ENCODE peak calls at places on chromosomes 1 and 21, in seven cellular contexts. One of them, this sample, is unnamed.

GRCh38 chr1:230985711-230986110 is 6.8 kb downstream of the ARV1 start:
- DNase-seq in psoas muscle: no peak
- DNase-seq in fibroblast of the aortic adventitia: no peak
- DNase-seq in GM12865: no peak
- DNase-seq in naive thymus-derived CD4-positive, alpha-beta T cell: no peak
- DNase-seq in ovary: no peak
- DNase-seq in adipocyte: no peak
- DNase-seq in this sample: no peak

GRCh38 chr1:117336087-117336817 is 31.0 kb upstream of the MAN1A2 start:
- DNase-seq in psoas muscle: no peak
- DNase-seq in fibroblast of the aortic adventitia: no peak
- DNase-seq in GM12865: no peak
- DNase-seq in naive thymus-derived CD4-positive, alpha-beta T cell: no peak
- DNase-seq in ovary: no peak
- DNase-seq in adipocyte: no peak
- DNase-seq in this sample: no peak

GRCh38 chr1:229224308-229224707 is 46.6 kb upstream of the RAB4A start:
- DNase-seq in psoas muscle: no peak
- DNase-seq in fibroblast of the aortic adventitia: peak; percentile 62
- DNase-seq in GM12865: no peak
- DNase-seq in naive thymus-derived CD4-positive, alpha-beta T cell: no peak
- DNase-seq in ovary: no peak
- DNase-seq in adipocyte: peak; percentile 25
- DNase-seq in this sample: no peak

GRCh38 chr21:34989337-34990151 is 59.6 kb downstream of the RUNX1 start:
- DNase-seq in psoas muscle: no peak
- DNase-seq in fibroblast of the aortic adventitia: peak; percentile 56
- DNase-seq in GM12865: peak; percentile 32
- DNase-seq in naive thymus-derived CD4-positive, alpha-beta T cell: no peak
- DNase-seq in ovary: no peak
- DNase-seq in adipocyte: peak; percentile 59
- DNase-seq in this sample: no peak

GRCh38 chr1:14634497-14634896 is 36.0 kb downstream of the KAZN start:
- DNase-seq in psoas muscle: no peak
- DNase-seq in fibroblast of the aortic adventitia: no peak
- DNase-seq in GM12865: no peak
- DNase-seq in naive thymus-derived CD4-positive, alpha-beta T cell: no peak
- DNase-seq in ovary: no peak
- DNase-seq in adipocyte: no peak
- DNase-seq in this sample: no peak

GRCh38 chr1:17759114-17759513 is 4.0 kb downstream of the ACTL8 start:
- DNase-seq in psoas muscle: no peak
- DNase-seq in fibroblast of the aortic adventitia: no peak
- DNase-seq in GM12865: peak; percentile 37
- DNase-seq in naive thymus-derived CD4-positive, alpha-beta T cell: no peak
- DNase-seq in ovary: no peak
- DNase-seq in adipocyte: no peak
- DNase-seq in this sample: no peak

GRCh38 chr1:245356891-245357585 is 202.3 kb downstream of the KIF26B start:
- DNase-seq in psoas muscle: no peak
- DNase-seq in fibroblast of the aortic adventitia: no peak
- DNase-seq in GM12865: no peak
- DNase-seq in naive thymus-derived CD4-positive, alpha-beta T cell: no peak
- DNase-seq in ovary: no peak
- DNase-seq in adipocyte: no peak
- DNase-seq in this sample: no peak

GRCh38 chr1:3587133-3587733 is 24.1 kb downstream of the MEGF6 start:
- DNase-seq in psoas muscle: no peak
- DNase-seq in fibroblast of the aortic adventitia: no peak
- DNase-seq in GM12865: no peak
- DNase-seq in naive thymus-derived CD4-positive, alpha-beta T cell: no peak
- DNase-seq in ovary: no peak
- DNase-seq in adipocyte: no peak
- DNase-seq in this sample: no peak

GRCh38 chr1:205709059-205709398 is 28.7 kb upstream of the SLC45A3 start:
- DNase-seq in psoas muscle: no peak
- DNase-seq in fibroblast of the aortic adventitia: peak; percentile 71
- DNase-seq in GM12865: no peak
- DNase-seq in naive thymus-derived CD4-positive, alpha-beta T cell: no peak
- DNase-seq in ovary: no peak
- DNase-seq in adipocyte: peak; percentile 57
- DNase-seq in this sample: peak; percentile 9

GRCh38 chr1:224353975-224354930 is 2.4 kb upstream of the CNIH4 start:
- DNase-seq in psoas muscle: no peak
- DNase-seq in fibroblast of the aortic adventitia: no peak
- DNase-seq in GM12865: no peak
- DNase-seq in naive thymus-derived CD4-positive, alpha-beta T cell: no peak
- DNase-seq in ovary: no peak
- DNase-seq in adipocyte: no peak
- DNase-seq in this sample: no peak

GRCh38 chr1:217493290-217493689 is 137.6 kb downstream of the GPATCH2 start:
- DNase-seq in psoas muscle: no peak
- DNase-seq in fibroblast of the aortic adventitia: no peak
- DNase-seq in GM12865: no peak
- DNase-seq in naive thymus-derived CD4-positive, alpha-beta T cell: no peak
- DNase-seq in ovary: no peak
- DNase-seq in adipocyte: no peak
- DNase-seq in this sample: no peak

DNA sequence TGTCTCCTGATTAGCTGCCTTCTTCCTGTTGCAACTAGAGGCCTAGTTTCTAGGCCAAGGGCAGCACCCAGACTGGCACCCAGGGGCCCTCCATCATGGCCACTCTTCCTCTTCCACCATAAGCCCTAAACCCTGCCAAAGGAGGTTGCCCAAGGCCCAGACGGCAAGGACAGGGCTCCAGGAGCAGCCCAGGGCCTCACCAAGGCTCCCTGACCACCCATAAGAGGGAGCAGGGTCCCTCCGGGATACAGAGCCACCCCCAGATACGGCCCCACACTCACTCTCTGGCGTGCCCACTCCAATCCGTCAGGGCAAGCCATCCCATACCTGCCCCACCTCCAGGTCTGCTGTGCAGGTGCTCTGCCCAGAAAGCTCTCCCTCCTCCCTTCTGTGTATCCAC is 79.9 kb downstream of the ITPKB start:
- DNase-seq in psoas muscle: peak; percentile 25
- DNase-seq in fibroblast of the aortic adventitia: no peak
- DNase-seq in GM12865: no peak
- DNase-seq in naive thymus-derived CD4-positive, alpha-beta T cell: no peak
- DNase-seq in ovary: no peak
- DNase-seq in adipocyte: no peak
- DNase-seq in this sample: no peak
- H3K4me3 ChIP-seq in psoas muscle: no peak overlapping the region
- H3K4me3 ChIP-seq in fibroblast of the aortic adventitia: no peak overlapping the region
- H3K4me3 ChIP-seq in GM12865: no peak overlapping the region
- H3K4me3 ChIP-seq in naive thymus-derived CD4-positive, alpha-beta T cell: no peak overlapping the region
- H3K4me3 ChIP-seq in ovary: no peak overlapping the region
- H3K4me3 ChIP-seq in adipocyte: no peak overlapping the region
- H3K4me3 ChIP-seq in this sample: no peak overlapping the region

GRCh38 chr1:10649484-10650201 is 146.8 kb downstream of the CASZ1 start:
- DNase-seq in psoas muscle: no peak
- DNase-seq in fibroblast of the aortic adventitia: no peak
- DNase-seq in GM12865: no peak
- DNase-seq in naive thymus-derived CD4-positive, alpha-beta T cell: no peak
- DNase-seq in ovary: no peak
- DNase-seq in adipocyte: no peak
- DNase-seq in this sample: no peak
- H3K4me3 ChIP-seq in psoas muscle: no peak overlapping the region
- H3K4me3 ChIP-seq in fibroblast of the aortic adventitia: no peak overlapping the region
- H3K4me3 ChIP-seq in GM12865: no peak overlapping the region
- H3K4me3 ChIP-seq in naive thymus-derived CD4-positive, alpha-beta T cell: no peak overlapping the region
- H3K4me3 ChIP-seq in ovary: no peak overlapping the region
- H3K4me3 ChIP-seq in adipocyte: no peak overlapping the region
- H3K4me3 ChIP-seq in this sample: no peak overlapping the region

GRCh38 chr1:36771222-36771621 is 263.1 kb downstream of the GRIK3 start:
- DNase-seq in psoas muscle: no peak
- DNase-seq in fibroblast of the aortic adventitia: no peak
- DNase-seq in GM12865: no peak
- DNase-seq in naive thymus-derived CD4-positive, alpha-beta T cell: no peak
- DNase-seq in ovary: no peak
- DNase-seq in adipocyte: no peak
- DNase-seq in this sample: no peak
- H3K4me3 ChIP-seq in psoas muscle: no peak overlapping the region
- H3K4me3 ChIP-seq in fibroblast of the aortic adventitia: no peak overlapping the region
- H3K4me3 ChIP-seq in GM12865: no peak overlapping the region
- H3K4me3 ChIP-seq in naive thymus-derived CD4-positive, alpha-beta T cell: no peak overlapping the region
- H3K4me3 ChIP-seq in ovary: no peak overlapping the region
- H3K4me3 ChIP-seq in adipocyte: no peak overlapping the region
- H3K4me3 ChIP-seq in this sample: no peak overlapping the region

GRCh38 chr1:110136911-110137310 is 13.4 kb upstream of the SLC6A17 start:
- DNase-seq in psoas muscle: no peak
- DNase-seq in fibroblast of the aortic adventitia: peak; percentile 15
- DNase-seq in GM12865: peak; percentile 22
- DNase-seq in naive thymus-derived CD4-positive, alpha-beta T cell: peak; percentile 14
- DNase-seq in ovary: no peak
- DNase-seq in adipocyte: no peak
- DNase-seq in this sample: no peak
- H3K4me3 ChIP-seq in psoas muscle: no peak overlapping the region
- H3K4me3 ChIP-seq in fibroblast of the aortic adventitia: no peak overlapping the region
- H3K4me3 ChIP-seq in GM12865: no peak overlapping the region
- H3K4me3 ChIP-seq in naive thymus-derived CD4-positive, alpha-beta T cell: no peak overlapping the region
- H3K4me3 ChIP-seq in ovary: no peak overlapping the region
- H3K4me3 ChIP-seq in adipocyte: no peak overlapping the region
- H3K4me3 ChIP-seq in this sample: no peak overlapping the region

GRCh38 chr1:162366671-162367070 is 10.0 kb downstream of the SPATA46 start:
- DNase-seq in psoas muscle: no peak
- DNase-seq in fibroblast of the aortic adventitia: no peak
- DNase-seq in GM12865: no peak
- DNase-seq in naive thymus-derived CD4-positive, alpha-beta T cell: no peak
- DNase-seq in ovary: no peak
- DNase-seq in adipocyte: no peak
- DNase-seq in this sample: no peak
- H3K4me3 ChIP-seq in psoas muscle: no peak overlapping the region
- H3K4me3 ChIP-seq in fibroblast of the aortic adventitia: peak overlapping the region; percentile 61
- H3K4me3 ChIP-seq in GM12865: no peak overlapping the region
- H3K4me3 ChIP-seq in naive thymus-derived CD4-positive, alpha-beta T cell: no peak overlapping the region
- H3K4me3 ChIP-seq in ovary: no peak overlapping the region
- H3K4me3 ChIP-seq in adipocyte: peak overlapping the region; percentile 82
- H3K4me3 ChIP-seq in this sample: peak overlapping the region; percentile 46

GRCh38 chr1:226021406-226022200 is 22.5 kb upstream of the SDE2 start:
- DNase-seq in psoas muscle: no peak
- DNase-seq in fibroblast of the aortic adventitia: no peak
- DNase-seq in GM12865: no peak
- DNase-seq in naive thymus-derived CD4-positive, alpha-beta T cell: no peak
- DNase-seq in ovary: no peak
- DNase-seq in adipocyte: no peak
- DNase-seq in this sample: no peak

GRCh38 chr1:226023735-226024134 is 24.6 kb upstream of the SDE2 start:
- DNase-seq in psoas muscle: no peak
- DNase-seq in fibroblast of the aortic adventitia: no peak
- DNase-seq in GM12865: no peak
- DNase-seq in naive thymus-derived CD4-positive, alpha-beta T cell: no peak
- DNase-seq in ovary: no peak
- DNase-seq in adipocyte: no peak
- DNase-seq in this sample: no peak

GRCh38 chr1:226017070-226017469 is 17.9 kb upstream of the SDE2 start:
- DNase-seq in psoas muscle: no peak
- DNase-seq in fibroblast of the aortic adventitia: no peak
- DNase-seq in GM12865: no peak
- DNase-seq in naive thymus-derived CD4-positive, alpha-beta T cell: no peak
- DNase-seq in ovary: no peak
- DNase-seq in adipocyte: no peak
- DNase-seq in this sample: no peak

GRCh38 chr1:226019550-226019949 is 20.4 kb upstream of the SDE2 start:
- DNase-seq in psoas muscle: no peak
- DNase-seq in fibroblast of the aortic adventitia: no peak
- DNase-seq in GM12865: no peak
- DNase-seq in naive thymus-derived CD4-positive, alpha-beta T cell: no peak
- DNase-seq in ovary: no peak
- DNase-seq in adipocyte: no peak
- DNase-seq in this sample: no peak
- H3K4me3 ChIP-seq in psoas muscle: no peak overlapping the region
- H3K4me3 ChIP-seq in fibroblast of the aortic adventitia: no peak overlapping the region
- H3K4me3 ChIP-seq in GM12865: no peak overlapping the region
- H3K4me3 ChIP-seq in naive thymus-derived CD4-positive, alpha-beta T cell: no peak overlapping the region
- H3K4me3 ChIP-seq in ovary: no peak overlapping the region
- H3K4me3 ChIP-seq in adipocyte: no peak overlapping the region
- H3K4me3 ChIP-seq in this sample: no peak overlapping the region

GRCh38 chr21:27403011-27403410 is 436.1 kb upstream of the ADAMTS5 start:
- DNase-seq in psoas muscle: no peak
- DNase-seq in fibroblast of the aortic adventitia: no peak
- DNase-seq in GM12865: no peak
- DNase-seq in naive thymus-derived CD4-positive, alpha-beta T cell: no peak
- DNase-seq in ovary: no peak
- DNase-seq in adipocyte: no peak
- DNase-seq in this sample: no peak

GRCh38 chr21:27408826-27409225 is 441.9 kb upstream of the ADAMTS5 start:
- DNase-seq in psoas muscle: no peak
- DNase-seq in fibroblast of the aortic adventitia: peak; percentile 70
- DNase-seq in GM12865: no peak
- DNase-seq in naive thymus-derived CD4-positive, alpha-beta T cell: no peak
- DNase-seq in ovary: no peak
- DNase-seq in adipocyte: no peak
- DNase-seq in this sample: no peak

GRCh38 chr21:27412530-27412929 is 445.6 kb upstream of the ADAMTS5 start:
- DNase-seq in psoas muscle: no peak
- DNase-seq in fibroblast of the aortic adventitia: no peak
- DNase-seq in GM12865: no peak
- DNase-seq in naive thymus-derived CD4-positive, alpha-beta T cell: no peak
- DNase-seq in ovary: no peak
- DNase-seq in adipocyte: no peak
- DNase-seq in this sample: no peak

GRCh38 chr21:27406297-27407009 is 439.6 kb upstream of the ADAMTS5 start:
- DNase-seq in psoas muscle: no peak
- DNase-seq in fibroblast of the aortic adventitia: peak; percentile 85
- DNase-seq in GM12865: no peak
- DNase-seq in naive thymus-derived CD4-positive, alpha-beta T cell: no peak
- DNase-seq in ovary: no peak
- DNase-seq in adipocyte: peak; percentile 49
- DNase-seq in this sample: no peak

GRCh38 chr21:27407296-27407695 is 440.4 kb upstream of the ADAMTS5 start:
- DNase-seq in psoas muscle: no peak
- DNase-seq in fibroblast of the aortic adventitia: no peak
- DNase-seq in GM12865: no peak
- DNase-seq in naive thymus-derived CD4-positive, alpha-beta T cell: no peak
- DNase-seq in ovary: no peak
- DNase-seq in adipocyte: no peak
- DNase-seq in this sample: no peak
- H3K4me3 ChIP-seq in psoas muscle: no peak overlapping the region
- H3K4me3 ChIP-seq in fibroblast of the aortic adventitia: no peak overlapping the region
- H3K4me3 ChIP-seq in GM12865: no peak overlapping the region
- H3K4me3 ChIP-seq in naive thymus-derived CD4-positive, alpha-beta T cell: no peak overlapping the region
- H3K4me3 ChIP-seq in ovary: no peak overlapping the region
- H3K4me3 ChIP-seq in adipocyte: peak overlapping the region; percentile 6
- H3K4me3 ChIP-seq in this sample: no peak overlapping the region

DNA sequence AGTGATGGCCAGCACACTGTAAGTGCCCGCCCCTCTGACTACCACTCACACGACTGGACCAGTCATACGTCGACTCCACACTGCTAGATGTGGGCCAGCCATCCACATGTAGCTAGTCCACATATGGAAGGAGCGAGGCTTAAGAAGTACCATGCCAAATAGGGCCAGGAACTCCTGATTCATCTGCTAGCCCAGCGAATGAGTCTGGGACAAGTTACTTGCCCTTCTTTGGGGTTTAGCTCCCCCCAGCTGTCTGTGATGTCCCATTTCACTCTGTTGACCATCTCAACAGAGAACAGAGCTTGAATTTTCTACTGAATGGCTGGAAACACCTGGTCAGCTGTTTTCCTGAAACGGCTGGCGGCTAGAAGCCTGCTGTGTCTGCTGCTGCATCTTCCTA is 5.8 kb downstream of the CSRP1 start:
- DNase-seq in psoas muscle: no peak
- DNase-seq in fibroblast of the aortic adventitia: peak; percentile 47
- DNase-seq in GM12865: no peak
- DNase-seq in naive thymus-derived CD4-positive, alpha-beta T cell: no peak
- DNase-seq in ovary: no peak
- DNase-seq in adipocyte: no peak
- DNase-seq in this sample: no peak
- H3K4me3 ChIP-seq in psoas muscle: no peak overlapping the region
- H3K4me3 ChIP-seq in fibroblast of the aortic adventitia: no peak overlapping the region
- H3K4me3 ChIP-seq in GM12865: no peak overlapping the region
- H3K4me3 ChIP-seq in naive thymus-derived CD4-positive, alpha-beta T cell: no peak overlapping the region
- H3K4me3 ChIP-seq in ovary: peak overlapping the region; percentile 17
- H3K4me3 ChIP-seq in adipocyte: no peak overlapping the region
- H3K4me3 ChIP-seq in this sample: no peak overlapping the region

GRCh38 chr1:108747128-108747827 is 804 bp downstream of the STXBP3 start:
- DNase-seq in psoas muscle: peak; percentile 87
- DNase-seq in fibroblast of the aortic adventitia: peak; percentile 85
- DNase-seq in GM12865: peak; percentile 66
- DNase-seq in naive thymus-derived CD4-positive, alpha-beta T cell: no peak
- DNase-seq in ovary: peak; percentile 83
- DNase-seq in adipocyte: peak; percentile 94
- DNase-seq in this sample: peak; percentile 36
- H3K4me3 ChIP-seq in psoas muscle: peak overlapping the region; percentile 86
- H3K4me3 ChIP-seq in fibroblast of the aortic adventitia: peak overlapping the region; percentile 91
- H3K4me3 ChIP-seq in GM12865: peak overlapping the region; percentile 66
- H3K4me3 ChIP-seq in naive thymus-derived CD4-positive, alpha-beta T cell: peak overlapping the region; percentile 76
- H3K4me3 ChIP-seq in ovary: peak overlapping the region; percentile 72
- H3K4me3 ChIP-seq in adipocyte: peak overlapping the region; percentile 93
- H3K4me3 ChIP-seq in this sample: peak overlapping the region; percentile 97

This sample was measured in AG04449.